ENCODE peak calls at places on chromosomes 16 and 17, in eight cellular contexts. V is mesenchymal stem cell; C is H9; R is HL-60; N is effector memory CD4-positive, alpha-beta T cell; X is mammary epithelial cell; O is IMR-90; Q is epithelial cell of prostate. D is an unnamed sample.

GRCh38 chr16:72099377-72099818 is 5.8 kb downstream of the DHX38 start:
- DNase-seq in Q (peak; percentile 5), O (peak; percentile 49), R (peak; percentile 33), C (peak; percentile 76), V (peak; percentile 68), X (peak; percentile 45), N (peak; percentile 18), D (peak; percentile 18)

GRCh38 chr17:60862482-60862881 is 184.8 kb downstream of the BCAS3 start:
- DNase-seq in Q (no peak), O (no peak), N (no peak), V (no peak), R (no peak), C (no peak), X (no peak), D (no peak)

GRCh38 chr17:41284546-41284945 is 9.0 kb downstream of the KRTAP9-7 start:
- DNase-seq in C (no peak), N (no peak), X (no peak), V (no peak), Q (no peak), R (no peak), O (no peak), D (no peak)

GRCh38 chr17:37661372-37662014 is 18.2 kb upstream of the DDX52 start:
- DNase-seq in O (no peak), V (no peak), Q (no peak), R (no peak), C (no peak), N (no peak), X (no peak), D (no peak)

GRCh38 chr16:11913425-11914079 is 2.2 kb downstream of the GSPT1 start:
- DNase-seq in V (peak; percentile 56), R (no peak), N (peak; percentile 43), O (peak; percentile 41), X (peak; percentile 75), C (no peak), Q (no peak), D (no peak)

GRCh38 chr17:29574732-29575510 is 6.4 kb downstream of the TP53I13 start:
- DNase-seq in O (no peak), V (no peak), N (no peak), X (no peak), C (peak; percentile 37), R (no peak), Q (no peak), D (no peak)

GRCh38 chr17:80388175-80388574 is 26.8 kb upstream of the ENDOV start:
- DNase-seq in X (no peak), O (no peak), C (no peak), R (no peak), N (no peak), Q (no peak), V (no peak), D (no peak)

GRCh38 chr17:50576864-50577263 is 16.3 kb downstream of the CACNA1G start:
- DNase-seq in X (no peak), Q (no peak), N (no peak), V (no peak), O (no peak), R (no peak), C (no peak), D (no peak)

GRCh38 chr16:67667817-67668494 is 1.3 kb downstream of the C16orf86 start:
- DNase-seq in O (peak; percentile 89), C (peak; percentile 93), N (peak; percentile 76), X (peak; percentile 81), Q (no peak), V (peak; percentile 96), R (peak; percentile 85), D (no peak)

GRCh38 chr17:72126575-72127486 is 6.0 kb downstream of the SOX9 start:
- DNase-seq in Q (no peak), R (no peak), X (peak; percentile 88), O (peak; percentile 83), V (peak; percentile 72), C (no peak), N (no peak), D (no peak)

GRCh38 chr17:80257716-80258213 is 2.9 kb upstream of the RNF213 start:
- DNase-seq in O (no peak), Q (no peak), N (no peak), V (no peak), X (no peak), R (no peak), C (peak; percentile 61), D (no peak)

GRCh38 chr17:7129311-7129710 is 14.7 kb upstream of the ASGR2 start:
- DNase-seq in V (no peak), Q (no peak), R (no peak), N (no peak), C (no peak), X (no peak), O (no peak), D (no peak)

GRCh38 chr16:50038756-50039529 is 13.9 kb downstream of the CNEP1R1 start:
- DNase-seq in N (no peak), X (no peak), O (no peak), R (peak; percentile 93), V (no peak), Q (no peak), C (no peak), D (no peak)

GRCh38 chr16:78770353-78771091 is 671.1 kb downstream of the WWOX start:
- DNase-seq in O (no peak), V (peak; percentile 65), X (no peak), R (peak; percentile 26), N (peak; percentile 78), C (peak; percentile 89), Q (no peak), D (peak; percentile 63)
- H3K27ac ChIP-seq in O (no peak overlapping the region), V (no peak overlapping the region), X (no peak overlapping the region), R (no peak overlapping the region), N (no peak overlapping the region), C (no peak overlapping the region), Q (no peak overlapping the region), D (no peak overlapping the region)

DNA sequence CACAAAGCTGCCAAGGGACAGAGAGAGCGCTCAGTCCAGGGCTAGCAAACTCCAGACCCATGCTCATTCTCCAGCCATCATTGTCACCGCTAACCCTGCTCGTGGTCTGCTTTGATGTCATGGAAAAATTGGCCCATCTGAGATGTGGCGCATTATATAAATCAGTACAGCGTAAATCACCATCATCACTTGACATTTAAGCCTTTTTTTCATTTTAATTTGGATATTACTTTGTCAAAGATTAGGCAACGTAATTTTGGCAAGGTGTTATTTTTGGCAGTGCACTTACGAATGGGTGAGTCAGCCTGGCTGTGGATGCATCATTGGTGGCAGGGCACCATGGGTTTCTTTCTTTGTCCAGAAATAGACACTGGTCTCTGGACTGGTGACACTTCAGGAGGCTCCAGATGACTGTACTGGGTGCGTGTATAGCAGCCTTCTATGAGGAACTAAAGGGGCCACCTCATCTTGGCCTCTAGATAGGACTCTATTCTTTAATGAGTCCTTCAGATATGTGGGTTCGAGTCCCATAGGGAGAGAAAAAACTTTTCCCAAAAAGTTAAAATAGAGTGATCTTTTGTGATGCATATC is 166.3 kb downstream of the MSI2 start:
- DNase-seq in Q (peak; percentile 44), R (peak; percentile 33), O (peak; percentile 57), X (peak; percentile 75), V (peak; percentile 46), N (no peak), C (no peak), D (no peak)
- H3K27ac ChIP-seq in Q (no peak overlapping the region), R (no peak overlapping the region), O (no peak overlapping the region), X (no peak overlapping the region), V (no peak overlapping the region), N (no peak overlapping the region), C (no peak overlapping the region), D (no peak overlapping the region)

DNA sequence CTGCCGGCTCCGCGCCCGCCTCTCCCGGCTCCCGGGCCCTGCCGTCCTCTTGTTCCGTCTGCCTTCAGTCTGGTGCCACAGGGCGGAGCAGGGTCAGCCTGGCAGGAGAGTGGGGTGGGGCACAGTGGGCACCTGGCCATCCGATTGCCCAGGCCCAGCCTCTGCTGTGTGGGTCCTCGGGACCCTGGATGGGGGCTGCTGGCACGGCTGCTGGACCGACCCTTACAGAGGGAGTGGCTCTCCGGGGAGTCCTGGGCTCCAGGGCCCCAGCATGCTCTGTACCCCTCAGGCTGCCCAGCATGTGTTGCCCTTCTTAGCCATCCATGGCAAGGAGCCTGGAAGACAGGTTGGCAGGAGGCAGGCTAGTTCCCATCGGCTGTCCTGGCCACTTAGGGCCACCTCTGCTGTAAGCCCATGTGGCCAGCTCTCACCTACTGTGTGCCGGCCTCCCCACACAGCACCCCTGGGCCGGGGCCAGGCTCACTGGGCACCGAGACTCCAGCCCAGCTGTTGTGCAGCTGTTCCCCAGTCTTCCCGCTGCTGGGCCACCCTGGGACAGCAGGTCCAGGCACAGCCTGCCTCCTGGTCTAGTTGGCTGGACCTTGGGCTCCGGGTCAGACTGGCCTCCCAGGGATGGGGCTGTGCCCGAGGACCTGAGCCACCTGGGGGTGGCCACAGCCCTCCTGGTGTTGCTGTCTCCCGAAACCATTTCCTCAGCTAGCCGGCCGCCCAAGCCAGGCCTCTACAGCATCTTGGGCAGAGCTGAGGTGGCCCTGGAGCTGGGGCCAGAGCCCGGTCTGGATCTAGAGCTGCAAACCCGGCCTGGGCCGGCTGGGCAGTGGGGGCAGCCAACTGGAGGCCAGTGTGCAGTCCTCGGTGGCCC is 24.9 kb downstream of the BAHCC1 start:
- DNase-seq in C (no peak), V (peak; percentile 50), O (no peak), N (no peak), R (no peak), X (no peak), Q (no peak), D (no peak)
- H3K27ac ChIP-seq in C (no peak overlapping the region), V (peak overlapping the region; percentile 76), O (peak overlapping the region; percentile 67), N (no peak overlapping the region), R (no peak overlapping the region), X (no peak overlapping the region), Q (peak overlapping the region; percentile 61), D (no peak overlapping the region)

DNA sequence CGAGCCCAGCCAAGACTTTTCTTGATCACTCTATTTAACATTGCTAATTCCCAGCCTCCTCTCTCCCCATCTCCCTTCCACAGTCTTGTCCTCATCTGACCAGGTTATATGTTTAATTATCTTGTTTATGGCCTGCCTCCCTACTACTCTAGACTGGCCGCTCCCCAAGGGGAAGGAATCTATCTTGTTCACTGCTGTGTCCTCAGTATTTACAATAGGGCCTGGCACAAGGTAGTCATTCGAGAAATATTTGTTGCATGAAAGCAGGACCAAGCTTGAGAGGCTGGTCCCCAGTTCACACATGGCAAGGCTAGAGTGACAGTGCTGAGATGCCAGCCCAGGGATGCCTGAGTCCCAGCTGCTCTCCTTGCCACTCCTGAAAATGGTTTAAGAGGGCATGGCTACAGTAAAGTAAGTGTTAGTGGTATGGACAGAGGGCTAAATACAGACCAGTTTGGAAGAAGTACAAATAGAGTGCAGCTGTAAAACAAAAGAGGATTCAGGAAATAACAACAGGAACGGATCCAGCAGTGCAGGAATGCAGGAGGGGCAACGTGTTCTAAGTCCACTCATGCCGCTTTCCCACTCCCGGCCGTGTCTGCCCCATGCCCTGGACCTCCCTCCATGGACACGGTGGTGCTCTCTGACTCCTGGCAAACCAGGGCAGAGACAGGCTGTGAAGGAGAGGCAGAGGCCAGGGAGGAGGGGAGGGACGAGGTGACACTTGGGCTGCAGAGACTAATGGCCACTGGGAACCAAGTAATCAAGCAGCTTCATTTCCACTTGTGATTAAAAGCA is 65.6 kb downstream of the TOM1L2 start:
- DNase-seq in X (no peak), R (no peak), V (no peak), Q (no peak), N (no peak), O (no peak), C (no peak), D (no peak)
- H3K27ac ChIP-seq in X (no peak overlapping the region), R (no peak overlapping the region), V (no peak overlapping the region), Q (peak overlapping the region; percentile 5), N (no peak overlapping the region), O (no peak overlapping the region), C (no peak overlapping the region), D (no peak overlapping the region)

D was measured in iPS DF 6.9.